ENCODE peak calls at places on chromosomes 5 and 9, in seven cellular contexts. G is SJSA1; F is right cardiac atrium; A is astrocyte; I is left ventricle myocardium inferior; Q is cardiac muscle cell; X is CD8-positive, alpha-beta T cell. S is an unnamed sample.

GRCh38 chr9:94891183-94891582 is 164.7 kb downstream of the AOPEP start:
- DNase-seq in G (no peak), F (no peak), A (no peak), I (no peak), Q (no peak), X (no peak), S (no peak)

GRCh38 chr5:163563880-163564279 is 58.5 kb downstream of the MAT2B start:
- DNase-seq in G (no peak), F (no peak), A (no peak), I (no peak), Q (no peak), X (no peak), S (no peak)

GRCh38 chr9:69899491-69899890 is 78.9 kb downstream of the CFAP95 start:
- DNase-seq in G (no peak), F (no peak), A (no peak), I (no peak), Q (no peak), X (no peak), S (no peak)

GRCh38 chr9:25481377-25481776 is 196.9 kb downstream of the TUSC1 start:
- DNase-seq in G (no peak), F (no peak), A (no peak), I (no peak), Q (no peak), X (no peak), S (no peak)

GRCh38 chr5:67870662-67871061 is 344.9 kb upstream of the PIK3R1 start:
- DNase-seq in G (no peak), F (no peak), A (no peak), I (no peak), Q (peak; percentile 11), X (no peak), S (no peak)

GRCh38 chr9:127794001-127794791 is 8.4 kb downstream of the CDK9 start:
- DNase-seq in G (no peak), F (no peak), A (no peak), I (no peak), Q (no peak), X (no peak), S (no peak)

GRCh38 chr5:156391139-156391538 is 64.2 kb downstream of the SGCD start:
- DNase-seq in G (no peak), F (no peak), A (peak; percentile 83), I (no peak), Q (peak; percentile 98), X (no peak), S (no peak)

GRCh38 chr5:172166030-172166429 is 22.0 kb downstream of the STK10 start:
- DNase-seq in G (no peak), F (no peak), A (no peak), I (no peak), Q (no peak), X (no peak), S (no peak)

GRCh38 chr5:111143910-111144309 is 51.8 kb downstream of the WDR36 start:
- DNase-seq in G (peak; percentile 33), F (peak; percentile 84), A (peak; percentile 96), I (peak; percentile 74), Q (peak; percentile 99), X (no peak), S (peak; percentile 88)

GRCh38 chr9:94867842-94868312 is 141.4 kb downstream of the AOPEP start:
- DNase-seq in G (peak; percentile 86), F (no peak), A (peak; percentile 97), I (no peak), Q (peak; percentile 92), X (no peak), S (no peak)

GRCh38 chr9:130623466-130623865 is 40.9 kb upstream of the PRDM12 start:
- DNase-seq in G (no peak), F (no peak), A (no peak), I (no peak), Q (no peak), X (no peak), S (no peak)

GRCh38 chr5:6397536-6398269 is 19.4 kb upstream of the MED10 start:
- DNase-seq in G (no peak), F (no peak), A (no peak), I (no peak), Q (no peak), X (no peak), S (no peak)

GRCh38 chr9:37338218-37338617 is 84.3 kb upstream of the GRHPR start:
- DNase-seq in G (no peak), F (no peak), A (no peak), I (no peak), Q (no peak), X (no peak), S (no peak)

GRCh38 chr5:79562351-79563246 is 48.7 kb upstream of the HOMER1 start:
- DNase-seq in G (peak; percentile 14), F (no peak), A (peak; percentile 29), I (no peak), Q (peak; percentile 33), X (no peak), S (no peak)

GRCh38 chr5:167949435-167949834 is 342.0 kb upstream of the WWC1 start:
- DNase-seq in G (no peak), F (no peak), A (no peak), I (no peak), Q (no peak), X (no peak), S (no peak)
- H3K27me3 ChIP-seq in G (no peaks in the 10 kb centered on the region), F (no peaks in the 10 kb centered on the region), A (no peaks in the 10 kb centered on the region), I (no peaks in the 10 kb centered on the region), Q (no peaks in the 10 kb centered on the region), X (no peaks in the 10 kb centered on the region), S (no peaks in the 10 kb centered on the region)

GRCh38 chr9:135032041-135032835 is 55.2 kb upstream of the OLFM1 start:
- DNase-seq in G (no peak), F (peak; percentile 31), A (no peak), I (no peak), Q (no peak), X (no peak), S (no peak)
- H3K4me1 ChIP-seq in G (no peaks in the 10 kb centered on the region), F (no peaks in the 10 kb centered on the region), A (no peaks in the 10 kb centered on the region), I (no peaks in the 10 kb centered on the region), Q (no peaks in the 10 kb centered on the region), X (no peaks in the 10 kb centered on the region), S (no peaks in the 10 kb centered on the region)

GRCh38 chr9:15155826-15156225 is 151.2 kb downstream of the TTC39B start:
- DNase-seq in G (no peak), F (no peak), A (peak; percentile 58), I (no peak), Q (peak; percentile 54), X (no peak), S (peak; percentile 46)
- H3K4me3 ChIP-seq in G (no peak overlapping the region), F (no peak overlapping the region), A (no peak overlapping the region), I (no peak overlapping the region), Q (no peak overlapping the region), X (no peak overlapping the region), S (no peak overlapping the region)

GRCh38 chr5:4906821-4907220 is 233.3 kb upstream of the ADAMTS16 start:
- DNase-seq in G (no peak), F (no peak), A (peak; percentile 8), I (no peak), Q (no peak), X (no peak), S (no peak)

GRCh38 chr5:4905674-4906528 is 234.2 kb upstream of the ADAMTS16 start:
- DNase-seq in G (no peak), F (peak; percentile 85), A (peak; percentile 41), I (peak; percentile 51), Q (no peak), X (no peak), S (peak; percentile 54)

GRCh38 chr5:4909086-4909485 is 231.0 kb upstream of the ADAMTS16 start:
- DNase-seq in G (no peak), F (no peak), A (no peak), I (no peak), Q (no peak), X (no peak), S (no peak)

GRCh38 chr5:4907636-4908035 is 232.5 kb upstream of the ADAMTS16 start:
- DNase-seq in G (no peak), F (no peak), A (no peak), I (no peak), Q (no peak), X (no peak), S (no peak)

GRCh38 chr5:4911646-4912403 is 228.3 kb upstream of the ADAMTS16 start:
- DNase-seq in G (no peak), F (no peak), A (no peak), I (no peak), Q (no peak), X (no peak), S (no peak)
- H3K27me3 ChIP-seq in G (peaks cover 3% of the 10 kb centered on the region), F (no peaks in the 10 kb centered on the region), A (no peaks in the 10 kb centered on the region), I (peaks cover 19% of the 10 kb centered on the region), Q (no peaks in the 10 kb centered on the region), X (no peaks in the 10 kb centered on the region), S (no peaks in the 10 kb centered on the region)

DNA sequence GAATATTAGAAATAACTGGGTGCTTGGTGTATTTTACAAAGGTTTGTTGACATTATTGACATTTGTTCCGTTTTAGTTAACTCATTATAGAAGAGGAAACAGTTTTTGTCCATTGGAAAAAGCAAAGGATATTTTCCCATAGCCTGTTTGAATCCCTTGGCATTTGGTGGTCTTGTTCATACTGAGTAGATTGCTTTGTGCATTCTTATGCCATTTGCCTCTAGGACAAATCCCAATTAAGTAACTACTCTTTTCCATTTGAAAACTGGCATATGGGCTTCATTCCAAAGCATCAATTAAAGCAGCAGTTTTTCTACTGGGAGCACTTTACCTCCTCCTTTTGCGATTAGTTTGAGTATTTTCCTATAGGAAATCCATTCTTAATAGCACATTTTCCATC is 31.2 kb downstream of the GPR21 start:
- DNase-seq in G (no peak), F (no peak), A (no peak), I (no peak), Q (no peak), X (no peak), S (no peak)
- H3K4me1 ChIP-seq in G (peaks cover 76% of the 10 kb centered on the region), F (peaks cover 1% of the 10 kb centered on the region), A (peaks cover 23% of the 10 kb centered on the region), I (peaks cover 6% of the 10 kb centered on the region), Q (no peaks in the 10 kb centered on the region), X (no peaks in the 10 kb centered on the region), S (no peaks in the 10 kb centered on the region)

DNA sequence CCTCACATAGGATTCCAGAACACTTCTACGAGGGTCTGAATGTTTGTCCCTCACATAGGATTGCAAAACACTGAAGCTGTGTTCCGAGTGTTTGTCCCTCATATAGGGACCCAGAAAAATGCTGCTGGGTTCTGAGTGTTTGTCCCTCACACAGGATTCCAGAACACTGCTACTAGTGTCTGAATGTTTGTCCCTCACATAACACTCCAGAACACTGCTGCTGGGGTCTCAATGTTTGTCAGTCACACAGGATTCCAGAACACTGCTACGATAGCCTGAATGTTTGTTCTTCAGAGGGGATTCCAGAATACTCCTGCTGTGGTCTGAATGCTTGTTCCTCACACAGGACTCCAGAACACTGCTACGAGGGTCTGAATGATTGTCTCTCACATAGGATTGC is 218.7 kb downstream of the FOXD4L6 start:
- DNase-seq in G (no peak), F (no peak), A (no peak), I (no peak), Q (no peak), X (peak; percentile 29), S (no peak)
- H3K4me3 ChIP-seq in G (no peak overlapping the region), F (no peak overlapping the region), A (no peak overlapping the region), I (no peak overlapping the region), Q (no peak overlapping the region), X (no peak overlapping the region), S (no peak overlapping the region)

DNA sequence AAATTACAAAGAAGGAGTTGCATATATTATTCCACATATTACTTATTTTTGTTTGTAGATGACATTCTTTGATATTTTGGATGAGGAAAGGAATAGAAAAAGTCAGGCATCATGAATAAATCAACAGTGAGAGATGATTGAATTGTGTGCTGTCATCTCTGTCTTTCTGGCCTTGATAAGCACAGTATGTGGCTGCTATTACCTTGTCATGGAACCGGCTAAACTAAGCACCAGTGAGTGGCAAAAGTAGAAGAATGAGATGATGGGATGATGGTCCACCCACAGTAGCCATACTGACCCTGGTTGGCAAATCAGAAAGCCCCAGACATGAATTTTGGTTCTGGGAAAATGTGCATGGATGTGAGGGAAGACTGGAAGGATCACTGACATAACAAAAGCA is 361.2 kb upstream of the DMAC1 start:
- DNase-seq in G (no peak), F (no peak), A (no peak), I (no peak), Q (no peak), X (no peak), S (no peak)
- H3K27me3 ChIP-seq in G (no peaks in the 10 kb centered on the region), F (no peaks in the 10 kb centered on the region), A (no peaks in the 10 kb centered on the region), I (no peaks in the 10 kb centered on the region), Q (no peaks in the 10 kb centered on the region), X (no peaks in the 10 kb centered on the region), S (no peaks in the 10 kb centered on the region)

S was measured in testis.